ENCODE peak calls at places on chromosome 13, in five cellular contexts. B is stimulated activated CD4-positive, alpha-beta T cell treated with anti-CD3 and anti-CD28 coated beads, Interleukin-1b, Interleukin-23, amount 100 ng/mL, for 4 hours; Y is NCI-H460; U is fibroblast of gingiva; I is activated naive CD8-positive, alpha-beta T cell treated with anti-CD3 and anti-CD28 coated beads, Interleukin-2, amount 50 U/mL, for 24 hours. M is an unnamed sample.

GRCh38 chr13:112575680-112576079 is 12.3 kb downstream of the TUBGCP3 start:
- DNase-seq in B (no peak), Y (no peak), U (peak), I (no peak), M (no peak)

GRCh38 chr13:99923877-99924582 is 47.5 kb downstream of the ZIC5 start:
- DNase-seq in B (no peak), Y (no peak), U (no peak), I (no peak), M (no peak)

GRCh38 chr13:46183018-46183940 is 1.3 kb upstream of the LCP1 start:
- DNase-seq in B (no peak), Y (no peak), U (no peak), I (peak), M (no peak)

GRCh38 chr13:113928701-113929627 is 44.9 kb downstream of the C13orf46 start:
- DNase-seq in B (no peak), Y (no peak), U (peak), I (no peak), M (no peak)

GRCh38 chr13:44244288-44244687 is 129.3 kb upstream of the SERP2 start:
- DNase-seq in B (no peak), Y (no peak), U (peak), I (no peak), M (no peak)

GRCh38 chr13:52851153-52851962 is 2.9 kb upstream of the PCDH8 start:
- DNase-seq in B (no peak), Y (no peak), U (no peak), I (peak), M (no peak)

GRCh38 chr13:21043898-21044297 is 17.5 kb downstream of the LATS2 start:
- DNase-seq in B (no peak), Y (no peak), U (peak), I (no peak), M (no peak)

GRCh38 chr13:48908381-48909087 is 67.2 kb upstream of the FNDC3A start:
- DNase-seq in B (no peak), Y (no peak), U (peak), I (no peak), M (no peak)

GRCh38 chr13:46622918-46623256 is 69.9 kb downstream of the LRCH1 start:
- DNase-seq in B (no peak), Y (no peak), U (peak), I (no peak), M (peak)

GRCh38 chr13:106246237-106246636 is 289.2 kb downstream of the EFNB2 start:
- DNase-seq in B (no peak), Y (no peak), U (no peak), I (no peak), M (no peak)

GRCh38 chr13:99323488-99323887 is 16.3 kb upstream of the GPR183 start:
- DNase-seq in B (no peak), Y (no peak), U (no peak), I (no peak), M (no peak)

GRCh38 chr13:113090415-113090770 is 15.2 kb upstream of the F7 start:
- DNase-seq in B (no peak), Y (no peak), U (no peak), I (no peak), M (no peak)

GRCh38 chr13:97018029-97018819 is 23.9 kb upstream of the OXGR1 start:
- DNase-seq in B (peak), Y (peak), U (peak), I (peak), M (peak)

GRCh38 chr13:38180100-38180499 is 169.6 kb upstream of the UFM1 start:
- DNase-seq in B (no peak), Y (no peak), U (no peak), I (no peak), M (peak)

GRCh38 chr13:34345601-34345939 is 527.6 kb downstream of the RFC3 start:
- DNase-seq in B (no peak), Y (no peak), U (no peak), I (no peak), M (no peak)

GRCh38 chr13:45219123-45219891 is 18.5 kb upstream of the KCTD4 start:
- DNase-seq in B (no peak), Y (no peak), U (no peak), I (no peak), M (no peak)

GRCh38 chr13:29103036-29103800 is 283.1 kb downstream of the MTUS2 start:
- DNase-seq in B (no peak), Y (no peak), U (no peak), I (no peak), M (no peak)

GRCh38 chr13:50459658-50460057 is 383.8 kb downstream of the DLEU7 start:
- DNase-seq in B (no peak), Y (no peak), U (no peak), I (no peak), M (no peak)

GRCh38 chr13:86976521-86977324 is 694.4 kb upstream of the SLITRK5 start:
- DNase-seq in B (no peak), Y (no peak), U (no peak), I (no peak), M (no peak)

GRCh38 chr13:106371024-106371423 is 164.4 kb downstream of the EFNB2 start:
- DNase-seq in B (no peak), Y (no peak), U (no peak), I (no peak), M (no peak)

GRCh38 chr13:49113526-49114286 is 106.4 kb upstream of the MLNR start:
- DNase-seq in B (no peak), Y (no peak), U (peak), I (no peak), M (no peak)

GRCh38 chr13:34207334-34207733 is 389.4 kb downstream of the RFC3 start:
- DNase-seq in B (no peak), Y (no peak), U (peak), I (no peak), M (peak)

GRCh38 chr13:22793598-22794134 is 387.1 kb upstream of the SGCG start:
- DNase-seq in B (no peak), Y (no peak), U (no peak), I (no peak), M (no peak)

GRCh38 chr13:112397108-112397507 is 21.0 kb downstream of the SPACA7 start:
- DNase-seq in B (no peak), Y (no peak), U (no peak), I (no peak), M (no peak)

GRCh38 chr13:24618219-24618955 is 61.8 kb upstream of the ATP12A start:
- DNase-seq in B (peak), Y (no peak), U (no peak), I (peak), M (no peak)

GRCh38 chr13:110329798-110330461 is 22.8 kb downstream of the COL4A2 start:
- DNase-seq in B (no peak), Y (no peak), U (peak), I (no peak), M (no peak)

GRCh38 chr13:78137404-78138142 is 218.9 kb upstream of the EDNRB start:
- DNase-seq in B (no peak), Y (peak), U (peak), I (no peak), M (peak)

GRCh38 chr13:32538234-32538620 is 368 bp downstream of the N4BP2L2 start:
- DNase-seq in B (no peak), Y (peak), U (peak), I (no peak), M (peak)

GRCh38 chr13:30119476-30119875 is 187.9 kb downstream of the KATNAL1 start:
- DNase-seq in B (no peak), Y (no peak), U (peak), I (no peak), M (peak)

GRCh38 chr13:106407338-106407737 is 128.1 kb downstream of the EFNB2 start:
- DNase-seq in B (no peak), Y (no peak), U (no peak), I (no peak), M (no peak)

GRCh38 chr13:70812481-70812880 is 704.2 kb upstream of the KLHL1 start:
- DNase-seq in B (no peak), Y (no peak), U (peak), I (no peak), M (no peak)

M was measured in HTR-8/SVneo.